ENCODE peak calls at places on chromosomes 4 and X, in five cellular contexts. V is heart right ventricle; P is SK-N-SH; W is CD4-positive, alpha-beta memory T cell; E is skeletal muscle cell. L is an unnamed sample.
A peak's percentile ranks its signal among the peaks of the same experiment; 100 is the strongest.

GRCh38 chr4:74181225-74181624 is 23.3 kb downstream of the MTHFD2L start:
- DNase-seq in E (peak; percentile 22), W (no peak), P (no peak), V (no peak), L (no peak)

GRCh38 chr4:61210186-61210939 is 10.2 kb downstream of the ADGRL3 start:
- DNase-seq in E (no peak), W (no peak), V (no peak), P (no peak), L (peak; percentile 56)

GRCh38 chr4:74423101-74423500 is 21.8 kb upstream of the AREG start:
- DNase-seq in W (no peak), V (peak; percentile 68), E (no peak), P (no peak), L (no peak)

GRCh38 chrX:252421-253291 is 28.5 kb upstream of the PLCXD1 start:
- DNase-seq in W (no peak), V (no peak), E (no peak), P (no peak), L (no peak)

GRCh38 chrX:150406559-150406958 is 43.4 kb downstream of the MAMLD1 start:
- DNase-seq in V (no peak), W (no peak), P (no peak), E (no peak), L (no peak)

GRCh38 chr4:187268940-187269339 is 545.3 kb upstream of the FAT1 start:
- DNase-seq in W (no peak), P (no peak), V (no peak), E (no peak), L (no peak)

GRCh38 chr4:155666701-155667537 is at the start of gene GUCY1A1:
- DNase-seq in E (no peak), V (peak; percentile 62), W (peak; percentile 31), P (peak; percentile 75), L (peak; percentile 63)

GRCh38 chr4:53563824-53564223 is 27.5 kb downstream of the LNX1 start:
- DNase-seq in W (no peak), P (no peak), E (peak; percentile 72), V (no peak), L (no peak)

GRCh38 chr4:7803371-7803770 is 136.3 kb downstream of the AFAP1 start:
- DNase-seq in V (no peak), P (no peak), E (no peak), W (no peak), L (no peak)

GRCh38 chrX:135596495-135596894 is 76.0 kb downstream of the INTS6L start:
- DNase-seq in V (peak; percentile 7), P (peak; percentile 60), W (no peak), E (no peak), L (peak; percentile 31)

GRCh38 chrX:35728481-35728880 is 69.7 kb upstream of the MAGEB16 start:
- DNase-seq in V (no peak), P (no peak), E (no peak), W (no peak), L (peak; percentile 32)

GRCh38 chrX:318068-318738 is 393 bp downstream of the GTPBP6 start:
- DNase-seq in W (peak; percentile 100), V (peak; percentile 98), E (peak; percentile 96), P (peak; percentile 88), L (no peak)

GRCh38 chr4:184383497-184384055 is 90.8 kb downstream of the IRF2 start:
- DNase-seq in W (no peak), P (no peak), V (no peak), E (peak; percentile 93), L (no peak)
- H3K4me3 ChIP-seq in W (no peak overlapping the region), P (peak overlapping the region; percentile 44), V (peak overlapping the region; percentile 31), E (peak overlapping the region; percentile 30), L (no peak overlapping the region)

GRCh38 chrX:17459596-17459995 is 84.6 kb downstream of the NHS start:
- DNase-seq in E (no peak), W (no peak), P (no peak), V (no peak), L (no peak)
- H3K4me3 ChIP-seq in E (no peak overlapping the region), W (no peak overlapping the region), P (no peak overlapping the region), V (no peak overlapping the region), L (no peak overlapping the region)

GRCh38 chr4:170026253-170026991 is at the start of gene MFAP3L:
- DNase-seq in W (peak; percentile 74), V (peak; percentile 84), E (peak; percentile 76), P (peak; percentile 98), L (peak; percentile 97)

GRCh38 chr4:170030121-170030520 is 3.9 kb upstream of the MFAP3L start:
- DNase-seq in E (no peak), P (no peak), V (no peak), W (no peak), L (no peak)

GRCh38 chr4:170027181-170027829 is 1.1 kb upstream of the MFAP3L start:
- DNase-seq in W (peak; percentile 88), E (peak; percentile 91), P (peak; percentile 95), V (peak; percentile 98), L (peak; percentile 95)

GRCh38 chr4:170022211-170022610 is 4.0 kb downstream of the MFAP3L start:
- DNase-seq in W (no peak), V (no peak), E (no peak), P (no peak), L (no peak)

GRCh38 chr4:170025523-170026252 is 507 bp downstream of the MFAP3L start:
- DNase-seq in E (no peak), W (no peak), V (peak; percentile 12), P (peak; percentile 70), L (no peak)
- H3K4me3 ChIP-seq in E (peak overlapping the region; percentile 72), W (no peak overlapping the region), V (peak overlapping the region; percentile 98), P (peak overlapping the region; percentile 87), L (peak overlapping the region; percentile 84)

GRCh38 chr4:80196259-80197131 is 808 bp upstream of the PRDM8 start:
- DNase-seq in P (no peak), V (no peak), W (no peak), E (no peak), L (peak; percentile 71)
- H3K4me3 ChIP-seq in P (peak overlapping the region; percentile 70), V (peak overlapping the region; percentile 44), W (no peak overlapping the region), E (peak overlapping the region; percentile 34), L (no peak overlapping the region)

DNA sequence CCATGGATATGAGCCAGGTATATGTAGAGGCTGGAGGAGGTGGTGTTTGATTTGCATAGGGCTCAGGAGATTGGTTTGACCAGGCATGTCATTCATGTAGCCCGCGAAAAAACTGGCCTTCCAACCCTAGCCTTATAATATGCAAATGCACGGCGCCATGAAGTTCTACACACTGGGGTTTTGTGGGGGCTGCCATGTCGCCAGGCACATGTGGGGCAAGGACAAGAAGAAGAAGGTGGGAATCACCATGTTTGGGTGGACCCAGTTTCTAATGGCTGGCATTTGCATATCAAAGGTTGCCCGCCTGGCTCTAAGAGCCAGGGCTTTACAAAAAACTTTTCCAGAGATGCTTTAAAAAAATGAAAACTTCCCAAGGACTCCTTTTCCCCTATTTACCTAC is 1251.0 kb downstream of the PCDH18 start:
- DNase-seq in P (no peak), E (no peak), W (no peak), V (no peak), L (no peak)
- H3K4me3 ChIP-seq in P (no peak overlapping the region), E (no peak overlapping the region), W (no peak overlapping the region), V (no peak overlapping the region), L (no peak overlapping the region)

DNA sequence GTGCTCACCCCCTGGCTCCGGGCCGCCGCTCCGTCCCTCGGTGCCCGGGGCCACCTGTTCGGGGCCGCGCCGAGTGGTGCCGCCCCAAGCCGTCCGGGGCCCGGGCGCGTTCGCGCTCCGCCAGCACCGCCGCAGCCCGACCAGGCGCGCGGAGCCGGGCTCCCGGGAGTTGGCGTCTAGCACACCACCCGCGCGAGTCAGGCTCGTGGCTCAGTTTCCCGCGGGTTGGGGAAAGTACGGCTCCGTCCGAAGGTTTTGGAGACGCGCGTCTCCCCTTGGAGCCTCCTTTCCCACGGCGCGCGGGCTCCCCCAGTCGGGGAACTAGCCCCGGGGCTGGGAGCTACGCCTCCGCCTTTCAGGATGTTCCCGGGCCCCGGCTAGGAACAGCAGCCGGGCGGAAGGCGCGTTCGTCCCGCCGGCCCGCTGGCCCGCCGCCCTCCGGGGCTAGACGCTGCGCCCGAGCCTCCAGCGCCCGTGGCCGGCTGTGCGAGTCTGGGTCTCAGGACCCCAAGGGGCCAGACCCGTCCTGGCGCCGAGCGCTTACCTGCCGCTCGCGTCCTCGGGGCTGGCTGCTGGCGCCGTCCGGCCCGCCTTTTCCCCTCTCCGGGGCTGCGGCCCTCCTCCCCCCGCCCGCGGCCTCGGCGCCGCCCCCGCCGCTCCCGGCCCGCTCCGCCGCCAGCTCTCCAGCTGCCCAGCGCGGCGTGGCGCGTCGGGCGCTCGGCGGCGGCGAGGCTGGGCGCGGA is at the start of gene ADGRG2:
- DNase-seq in W (no peak), P (peak; percentile 71), V (peak; percentile 6), E (no peak), L (peak; percentile 88)
- H3K4me3 ChIP-seq in W (no peak within 1 kb of the TSS), P (peak within 1 kb of the TSS; percentile 34), V (peak within 1 kb of the TSS; percentile 52), E (peak within 1 kb of the TSS; percentile 46), L (peak within 1 kb of the TSS; percentile 56)

GRCh38 chr4:21304061-21304541 is 603.8 kb downstream of the PACRGL start:
- DNase-seq in W (no peak), P (peak; percentile 71), V (no peak), E (no peak), L (peak; percentile 73)
- H3K4me3 ChIP-seq in W (no peak overlapping the region), P (peak overlapping the region; percentile 41), V (no peak overlapping the region), E (no peak overlapping the region), L (peak overlapping the region; percentile 51)

GRCh38 chrX:64206556-64207162 is 1.2 kb upstream of the AMER1 start:
- DNase-seq in V (peak; percentile 24), E (no peak), W (no peak), P (no peak), L (no peak)
- H3K4me3 ChIP-seq in V (peak overlapping the region; percentile 82), E (peak overlapping the region; percentile 64), W (peak overlapping the region; percentile 42), P (peak overlapping the region; percentile 66), L (peak overlapping the region; percentile 70)

DNA sequence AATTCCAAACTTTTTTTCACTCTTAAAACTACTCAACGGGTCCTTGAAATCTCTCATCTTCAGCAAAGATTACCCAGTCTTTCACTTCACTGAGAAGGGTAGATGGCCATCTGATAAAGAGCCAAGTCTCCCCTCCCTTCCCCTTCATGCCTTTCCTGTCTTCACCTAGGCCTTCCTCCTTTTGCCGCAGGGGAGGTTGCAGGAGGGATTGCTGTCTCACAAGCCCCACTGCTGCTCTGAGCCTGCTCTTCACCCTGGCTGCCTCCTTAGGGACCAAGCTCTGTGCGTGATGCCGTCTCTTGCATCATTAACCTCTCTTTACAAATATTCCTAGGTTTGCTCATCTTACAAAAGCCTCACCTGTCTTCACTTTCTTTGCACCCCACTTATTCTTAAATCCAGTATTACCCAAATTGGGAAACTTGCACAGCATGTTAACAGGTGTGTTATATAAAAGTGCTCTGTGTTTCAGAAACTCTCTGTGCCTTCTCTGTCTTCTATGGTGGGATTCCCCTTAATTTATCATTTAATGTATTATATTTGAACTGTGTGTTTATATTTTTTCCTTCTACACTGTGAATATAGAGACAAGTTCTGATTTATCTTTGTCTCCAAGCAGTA is 3.8 kb downstream of the ZFX start:
- DNase-seq in W (peak; percentile 52), P (no peak), V (no peak), E (no peak), L (peak; percentile 59)
- H3K4me3 ChIP-seq in W (no peak overlapping the region), P (no peak overlapping the region), V (no peak overlapping the region), E (no peak overlapping the region), L (no peak overlapping the region)

GRCh38 chrX:132413459-132413858 is 75.4 kb downstream of the MBNL3 start:
- DNase-seq in V (no peak), W (no peak), E (no peak), P (no peak), L (peak; percentile 69)

GRCh38 chrX:132412208-132412607 is 76.6 kb downstream of the MBNL3 start:
- DNase-seq in E (no peak), V (no peak), P (no peak), W (no peak), L (no peak)

GRCh38 chrX:132407704-132408103 is 81.1 kb downstream of the MBNL3 start:
- DNase-seq in W (no peak), P (no peak), E (no peak), V (no peak), L (no peak)

GRCh38 chrX:132411310-132411977 is 77.4 kb downstream of the MBNL3 start:
- DNase-seq in V (no peak), W (no peak), P (no peak), E (no peak), L (no peak)

GRCh38 chrX:132409780-132410556 is 78.9 kb downstream of the MBNL3 start:
- DNase-seq in W (no peak), P (no peak), V (no peak), E (no peak), L (no peak)
- H3K4me3 ChIP-seq in W (no peak overlapping the region), P (no peak overlapping the region), V (no peak overlapping the region), E (no peak overlapping the region), L (no peak overlapping the region)